ENCODE peak calls at places on chromosomes 16 and 17, in seven cellular contexts. A is IMR-90, D is trophoblast cell, C is mesendoderm, F is neuronal stem cell, G is mesenchymal stem cell, H is H1. U is an unnamed sample.
A peak's percentile ranks its signal among the peaks of the same experiment; 100 is the strongest.

GRCh38 chr17:57939797-57940196 is 15.4 kb downstream of the CUEDC1 start:
- DNase-seq in G (no peak), H (no peak), D (no peak), C (no peak), A (no peak), F (no peak), U (no peak)

GRCh38 chr17:40242774-40243173 is 23.7 kb downstream of the WIPF2 start:
- DNase-seq in A (no peak), C (no peak), F (no peak), G (no peak), D (no peak), H (no peak), U (no peak)

GRCh38 chr17:2025220-2025621 is at the start of gene RTN4RL1:
- DNase-seq in C (peak; percentile 78), D (peak; percentile 67), G (peak; percentile 47), F (peak; percentile 55), A (no peak), H (no peak), U (peak; percentile 78)

GRCh38 chr17:44655983-44656700 is at the start of gene MEIOC:
- DNase-seq in A (peak; percentile 6), G (no peak), D (peak; percentile 71), F (peak; percentile 33), H (peak; percentile 61), C (peak; percentile 83), U (peak; percentile 98)

GRCh38 chr17:10360578-10360977 is 12.2 kb downstream of the MYH13 start:
- DNase-seq in G (no peak), A (peak; percentile 9), C (no peak), H (no peak), D (no peak), F (no peak), U (no peak)

GRCh38 chr17:5419959-5420653 is at the start of gene RPAIN:
- DNase-seq in F (no peak), H (peak; percentile 29), D (peak; percentile 3), G (no peak), A (peak; percentile 80), C (peak; percentile 95), U (peak; percentile 94)

GRCh38 chr16:78506372-78507193 is 407.1 kb downstream of the WWOX start:
- DNase-seq in A (no peak), C (no peak), F (no peak), G (no peak), H (no peak), D (no peak), U (no peak)

GRCh38 chr16:7344806-7345416 is 12.3 kb downstream of the RBFOX1 start:
- DNase-seq in D (no peak), C (no peak), G (no peak), F (no peak), A (no peak), H (no peak), U (no peak)

GRCh38 chr17:17122781-17123483 is 80.7 kb downstream of the MPRIP start:
- DNase-seq in F (no peak), G (no peak), C (no peak), H (no peak), A (no peak), D (no peak), U (no peak)

GRCh38 chr17:64599187-64599676 is 62.9 kb downstream of the SMURF2 start:
- DNase-seq in D (peak; percentile 11), A (no peak), G (no peak), H (no peak), C (no peak), F (no peak), U (peak; percentile 41)

DNA sequence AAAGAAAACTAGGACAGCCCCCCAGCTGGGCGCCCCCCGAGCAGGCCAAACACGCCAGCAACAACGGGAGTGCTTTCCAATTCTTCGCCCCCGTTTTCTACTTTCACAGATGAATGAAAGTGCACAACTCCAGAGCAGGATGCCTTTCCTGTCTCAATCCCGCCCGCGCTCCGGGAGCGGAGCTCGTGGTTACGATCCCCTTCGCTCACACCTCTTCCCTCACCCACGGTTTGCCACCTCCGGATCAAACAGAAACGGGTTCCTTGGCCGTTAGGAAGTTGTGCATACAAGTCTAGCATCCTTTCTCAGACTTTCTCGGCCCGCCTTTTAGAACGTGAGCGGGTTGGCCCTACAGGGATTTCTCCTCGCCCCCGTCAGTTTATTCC is 658 bp downstream of the SKA2 start:
- DNase-seq in A (peak; percentile 39), C (peak; percentile 69), H (no peak), D (peak; percentile 68), G (peak; percentile 68), F (peak; percentile 48), U (no peak)
- H3K9ac ChIP-seq in A (peak overlapping the region; percentile 92), C (peak overlapping the region; percentile 93), H (peak overlapping the region; percentile 98), D (peak overlapping the region; percentile 92), G (peak overlapping the region; percentile 93), F (peak overlapping the region; percentile 90), U (peak overlapping the region; percentile 89)

GRCh38 chr16:85751665-85752501 is 987 bp upstream of the C16orf74 start:
- DNase-seq in H (peak; percentile 34), F (no peak), A (peak; percentile 58), C (no peak), G (no peak), D (no peak), U (peak; percentile 80)

GRCh38 chr16:85752511-85753420 is 1.9 kb upstream of the C16orf74 start:
- DNase-seq in D (peak; percentile 91), A (peak; percentile 62), F (no peak), H (no peak), G (peak; percentile 78), C (peak; percentile 73), U (peak; percentile 77)

GRCh38 chr16:85753559-85753958 is 2.7 kb upstream of the C16orf74 start:
- DNase-seq in A (no peak), D (peak; percentile 94), H (no peak), G (no peak), F (no peak), C (no peak), U (no peak)

GRCh38 chr16:85754403-85754802 is 3.5 kb upstream of the C16orf74 start:
- DNase-seq in A (no peak), D (no peak), C (no peak), H (no peak), G (no peak), F (no peak), U (no peak)

DNA sequence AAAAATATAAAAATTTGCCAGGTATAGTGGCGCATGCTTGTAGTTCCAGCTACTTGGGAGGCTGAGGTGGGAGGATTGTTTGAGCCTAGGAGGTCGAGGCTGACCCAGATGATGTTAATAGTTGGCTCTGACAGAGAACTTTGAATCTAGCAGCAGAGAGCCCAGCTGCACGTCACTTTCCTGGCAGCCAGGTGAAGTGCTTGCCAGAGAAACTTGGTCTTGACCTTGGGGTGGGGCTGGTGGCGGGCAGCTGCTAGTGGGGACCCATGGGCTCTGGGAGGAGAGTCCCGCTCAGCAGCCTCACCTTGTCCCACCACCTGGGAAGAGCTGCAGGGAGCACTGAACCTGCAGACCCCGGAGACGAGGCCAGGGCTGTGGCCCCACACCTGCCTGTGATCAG is 3.1 kb upstream of the C16orf74 start:
- DNase-seq in H (no peak), A (no peak), D (no peak), G (no peak), C (no peak), F (no peak), U (no peak)
- H2BK120ac ChIP-seq in H (no peak overlapping the region), A (no peak overlapping the region), D (no peak overlapping the region), G (no peak overlapping the region), C (no peak overlapping the region), F (no peak overlapping the region), U (no peak overlapping the region)

GRCh38 chr17:70242781-70243437 is 73.6 kb downstream of the KCNJ2 start:
- DNase-seq in G (peak; percentile 17), F (no peak), D (peak; percentile 82), H (no peak), A (no peak), C (no peak), U (no peak)

GRCh38 chr17:70235252-70235651 is 65.9 kb downstream of the KCNJ2 start:
- DNase-seq in C (no peak), G (no peak), F (no peak), A (no peak), H (no peak), D (no peak), U (no peak)

GRCh38 chr17:70239391-70239826 is 70.1 kb downstream of the KCNJ2 start:
- DNase-seq in F (no peak), D (no peak), H (no peak), C (no peak), A (no peak), G (no peak), U (no peak)

GRCh38 chr17:70238228-70238627 is 68.9 kb downstream of the KCNJ2 start:
- DNase-seq in F (no peak), C (no peak), D (no peak), H (no peak), A (no peak), G (no peak), U (no peak)

DNA sequence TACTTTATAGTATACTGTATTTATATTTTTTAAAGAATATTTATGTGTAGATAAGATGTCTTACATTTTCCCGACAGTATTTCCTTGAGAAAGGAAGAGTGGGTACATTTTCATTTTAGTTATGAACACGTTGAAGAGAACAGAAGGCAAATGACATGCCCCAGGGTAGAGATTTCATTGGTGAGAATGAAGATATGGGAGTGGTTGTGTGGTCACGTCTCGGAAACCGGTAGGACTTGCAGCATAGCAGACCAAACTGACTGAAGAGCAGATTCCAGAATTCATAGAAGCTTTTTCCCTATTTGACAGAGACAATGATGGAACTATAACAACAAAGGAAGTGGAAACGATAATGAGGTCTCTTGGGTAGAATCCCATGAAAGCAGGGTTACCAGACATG is 71.7 kb downstream of the KCNJ2 start:
- DNase-seq in H (no peak), C (no peak), G (no peak), F (no peak), D (peak; percentile 76), A (no peak), U (no peak)
- H3K23ac ChIP-seq in H (no peak overlapping the region), C (no peak overlapping the region), G (no peak overlapping the region), F (no peak overlapping the region), D (no peak overlapping the region), A (no peak overlapping the region), U (no peak overlapping the region)

GRCh38 chr16:11360581-11360980 is 15.3 kb downstream of the RMI2 start:
- DNase-seq in D (no peak), C (no peak), A (no peak), G (no peak), F (no peak), H (no peak), U (no peak)

GRCh38 chr16:11361043-11361442 is 15.8 kb downstream of the RMI2 start:
- DNase-seq in F (no peak), C (no peak), G (no peak), D (no peak), A (no peak), H (no peak), U (no peak)

GRCh38 chr16:11367483-11367906 is 22.2 kb downstream of the RMI2 start:
- DNase-seq in D (no peak), F (no peak), G (no peak), C (no peak), A (no peak), H (no peak), U (no peak)

GRCh38 chr16:11361751-11362742 is 16.8 kb downstream of the RMI2 start:
- DNase-seq in A (no peak), H (no peak), F (no peak), G (no peak), C (no peak), D (no peak), U (no peak)

GRCh38 chr16:11363927-11364258 is 18.6 kb downstream of the RMI2 start:
- DNase-seq in C (no peak), F (no peak), G (no peak), D (no peak), A (no peak), H (no peak), U (no peak)
- H3K9ac ChIP-seq in C (no peak overlapping the region), F (no peak overlapping the region), G (peak overlapping the region; percentile 87), D (no peak overlapping the region), A (no peak overlapping the region), H (no peak overlapping the region), U (no peak overlapping the region)

U was measured in H9.